ENCODE peak calls at places on chromosomes 13 and 19, in six cellular contexts. G is aorta, K is stomach, N is astrocyte of the spinal cord, C is GM03348, W is activated T-cell treated with anti-CD3 and anti-CD28 coated beads for 1 hour. Y is an unnamed sample.

GRCh38 chr13:114131581-114132418 is 623 bp downstream of the RASA3 start:
- DNase-seq in G (no peak), K (no peak), N (peak; percentile 33), C (peak; percentile 47), W (no peak), Y (no peak)

GRCh38 chr19:55526216-55527196 is 10.4 kb downstream of the SBK2 start:
- DNase-seq in G (peak; percentile 71), K (peak; percentile 93), N (peak; percentile 50), C (peak; percentile 67), W (no peak), Y (peak; percentile 93)

GRCh38 chr13:100828226-100828625 is 153.6 kb upstream of the TMTC4 start:
- DNase-seq in G (no peak), K (no peak), N (no peak), C (no peak), W (no peak), Y (no peak)

GRCh38 chr19:10518444-10519361 is 1.5 kb upstream of the S1PR5 start:
- DNase-seq in G (no peak), K (no peak), N (no peak), C (no peak), W (no peak), Y (no peak)

GRCh38 chr13:52848455-52849190 is at the start of gene PCDH8:
- DNase-seq in G (no peak), K (no peak), N (no peak), C (no peak), W (no peak), Y (no peak)

GRCh38 chr19:14381689-14382474 is 638 bp downstream of the ADGRE5 start:
- DNase-seq in G (peak; percentile 77), K (peak; percentile 57), N (peak; percentile 17), C (no peak), W (peak; percentile 65), Y (peak; percentile 66)

GRCh38 chr13:41284512-41285288 is 21.3 kb upstream of the MTRF1 start:
- DNase-seq in G (no peak), K (peak; percentile 35), N (peak; percentile 53), C (peak; percentile 54), W (no peak), Y (no peak)

GRCh38 chr13:36858285-36858684 is 39.3 kb downstream of the RFXAP start:
- DNase-seq in G (no peak), K (no peak), N (peak; percentile 66), C (peak; percentile 67), W (no peak), Y (no peak)

GRCh38 chr13:47929156-47929555 is 71.9 kb downstream of the SUCLA2 start:
- DNase-seq in G (no peak), K (no peak), N (peak; percentile 17), C (peak; percentile 22), W (no peak), Y (no peak)

GRCh38 chr13:22926176-22927007 is 254.4 kb upstream of the SGCG start:
- DNase-seq in G (peak; percentile 87), K (no peak), N (no peak), C (peak; percentile 60), W (no peak), Y (peak; percentile 84)

GRCh38 chr19:12838182-12838890 is at the start of gene MAST1:
- DNase-seq in G (no peak), K (peak; percentile 50), N (no peak), C (peak; percentile 86), W (no peak), Y (peak; percentile 24)

GRCh38 chr13:72384879-72385278 is 342.6 kb downstream of the MZT1 start:
- DNase-seq in G (no peak), K (no peak), N (peak; percentile 4), C (no peak), W (no peak), Y (no peak)

GRCh38 chr13:82912564-82912963 is 969.7 kb downstream of the SLITRK1 start:
- DNase-seq in G (no peak), K (no peak), N (no peak), C (no peak), W (no peak), Y (no peak)

GRCh38 chr19:54470991-54471782 is 1.9 kb downstream of the CDC42EP5 start:
- DNase-seq in G (peak; percentile 59), K (peak; percentile 62), N (no peak), C (peak; percentile 40), W (no peak), Y (peak; percentile 24)

GRCh38 chr19:52923782-52924593 is 760 bp upstream of the ZNF888 start:
- DNase-seq in G (peak; percentile 84), K (peak; percentile 66), N (no peak), C (peak; percentile 21), W (no peak), Y (peak; percentile 58)

GRCh38 chr13:44726777-44727176 is 150.6 kb upstream of the TSC22D1 start:
- DNase-seq in G (no peak), K (no peak), N (no peak), C (no peak), W (no peak), Y (no peak)

GRCh38 chr19:33805840-33806433 is 9.3 kb downstream of the KCTD15 start:
- DNase-seq in G (no peak), K (no peak), N (no peak), C (no peak), W (no peak), Y (peak; percentile 26)

GRCh38 chr13:45996631-45997030 is 55.9 kb downstream of the ZC3H13 start:
- DNase-seq in G (no peak), K (no peak), N (no peak), C (no peak), W (no peak), Y (no peak)

GRCh38 chr13:51803422-51804294 is at the start of gene DHRS12:
- DNase-seq in G (peak; percentile 95), K (peak; percentile 93), N (peak; percentile 77), C (peak; percentile 96), W (peak; percentile 72), Y (peak; percentile 94)

GRCh38 chr13:64551755-64552154 is 2678.4 kb downstream of the PCDH9 start:
- DNase-seq in G (no peak), K (no peak), N (peak; percentile 18), C (peak; percentile 10), W (no peak), Y (no peak)

GRCh38 chr13:110617326-110618072 is 2.2 kb downstream of the NAXD start:
- DNase-seq in G (no peak), K (peak; percentile 85), N (peak; percentile 84), C (no peak), W (no peak), Y (no peak)

GRCh38 chr19:16416996-16417395 is 54.8 kb downstream of the EPS15L1 start:
- DNase-seq in G (no peak), K (no peak), N (no peak), C (no peak), W (no peak), Y (no peak)

GRCh38 chr13:24911135-24911524 is 147.2 kb downstream of the RNF17 start:
- DNase-seq in G (no peak), K (no peak), N (peak; percentile 52), C (no peak), W (no peak), Y (no peak)

GRCh38 chr13:40148103-40148502 is 492.6 kb downstream of the COG6 start:
- DNase-seq in G (no peak), K (no peak), N (no peak), C (no peak), W (no peak), Y (no peak)

GRCh38 chr19:8441725-8442544 is 2.8 kb upstream of the HNRNPM start:
- DNase-seq in G (peak; percentile 6), K (no peak), N (no peak), C (no peak), W (no peak), Y (no peak)

GRCh38 chr13:95723428-95723827 is 46.5 kb downstream of the DNAJC3 start:
- DNase-seq in G (no peak), K (no peak), N (no peak), C (no peak), W (no peak), Y (no peak)

GRCh38 chr13:104473936-104474335 is 1407.7 kb upstream of the SLC10A2 start:
- DNase-seq in G (no peak), K (no peak), N (peak; percentile 20), C (no peak), W (no peak), Y (no peak)

GRCh38 chr19:10315335-10316214 is at the start of gene FDX2:
- DNase-seq in G (peak; percentile 90), K (peak; percentile 91), N (peak; percentile 77), C (peak; percentile 96), W (peak; percentile 96), Y (peak; percentile 95)

GRCh38 chr19:7994923-7995682 is 10.3 kb downstream of the ELAVL1 start:
- DNase-seq in G (no peak), K (no peak), N (no peak), C (no peak), W (no peak), Y (no peak)

GRCh38 chr13:20198781-20199180 is 6.0 kb upstream of the GJB2 start:
- DNase-seq in G (no peak), K (no peak), N (no peak), C (no peak), W (no peak), Y (no peak)

GRCh38 chr13:25170554-25171107 is 1.5 kb downstream of the AMER2 start:
- DNase-seq in G (no peak), K (no peak), N (no peak), C (no peak), W (no peak), Y (no peak)

GRCh38 chr19:35812220-35813042 is at the start of gene PRODH2:
- DNase-seq in G (no peak), K (no peak), N (no peak), C (no peak), W (no peak), Y (no peak)

GRCh38 chr19:20167020-20167644 is at the start of gene ZNF486:
- DNase-seq in G (peak; percentile 97), K (peak; percentile 97), N (peak; percentile 94), C (peak; percentile 93), W (peak; percentile 82), Y (peak; percentile 95)

GRCh38 chr13:93244918-93245280 is 18.3 kb downstream of the GPC6 start:
- DNase-seq in G (no peak), K (no peak), N (peak; percentile 41), C (peak; percentile 74), W (no peak), Y (no peak)

GRCh38 chr19:45058622-45059159 is 17.6 kb downstream of the ZNF296 start:
- DNase-seq in G (no peak), K (no peak), N (no peak), C (no peak), W (no peak), Y (no peak)

Y was measured in psoas muscle.